ENCODE peak calls at places on chromosomes 11 and 22, in six cellular contexts. E is fibroblast of the aortic adventitia, C is Caco-2, O is left ventricle myocardium inferior, Y is adipocyte, N is psoas muscle. M is an unnamed sample.

GRCh38 chr11:135027461-135027860 is 615.4 kb upstream of the B3GAT1 start:
- DNase-seq in E (peak), C (peak), O (no peak), Y (peak), N (no peak), M (peak)

GRCh38 chr11:124586247-124586860 is 16.6 kb downstream of the OR8A1 start:
- DNase-seq in E (peak), C (peak), O (peak), Y (peak), N (peak), M (peak)

GRCh38 chr22:27377901-27378300 is 423.7 kb downstream of the MN1 start:
- DNase-seq in E (no peak), C (no peak), O (no peak), Y (peak), N (no peak), M (no peak)

GRCh38 chr11:2833051-2833937 is 52.3 kb downstream of the CDKN1C start:
- DNase-seq in E (no peak), C (no peak), O (peak), Y (no peak), N (peak), M (no peak)

GRCh38 chr11:68372114-68372513 is 59.7 kb downstream of the LRP5 start:
- DNase-seq in E (no peak), C (no peak), O (no peak), Y (no peak), N (no peak), M (no peak)

GRCh38 chr11:99585606-99586005 is 564.9 kb downstream of the CNTN5 start:
- DNase-seq in E (no peak), C (no peak), O (no peak), Y (peak), N (no peak), M (no peak)

GRCh38 chr22:50702821-50703725 is 30.4 kb downstream of the SHANK3 start:
- DNase-seq in E (no peak), C (no peak), O (peak), Y (no peak), N (no peak), M (no peak)

GRCh38 chr22:26709617-26710390 is 52.4 kb downstream of the MIAT start:
- DNase-seq in E (peak), C (no peak), O (no peak), Y (peak), N (no peak), M (no peak)

GRCh38 chr22:48948575-48949170 is 879.0 kb downstream of the BRD1 start:
- DNase-seq in E (no peak), C (no peak), O (no peak), Y (no peak), N (no peak), M (no peak)

GRCh38 chr11:134453441-134453840 is 41.4 kb upstream of the B3GAT1 start:
- DNase-seq in E (no peak), C (peak), O (no peak), Y (no peak), N (no peak), M (no peak)

GRCh38 chr11:40289370-40289769 is 1170.1 kb downstream of the LRRC4C start:
- DNase-seq in E (no peak), C (no peak), O (no peak), Y (no peak), N (no peak), M (no peak)

GRCh38 chr11:40281055-40281580 is 1178.3 kb downstream of the LRRC4C start:
- DNase-seq in E (no peak), C (no peak), O (no peak), Y (no peak), N (no peak), M (no peak)

GRCh38 chr11:40288212-40288803 is 1171.1 kb downstream of the LRRC4C start:
- DNase-seq in E (no peak), C (no peak), O (no peak), Y (no peak), N (no peak), M (no peak)

GRCh38 chr11:40286137-40286536 is 1173.3 kb downstream of the LRRC4C start:
- DNase-seq in E (no peak), C (no peak), O (no peak), Y (no peak), N (no peak), M (no peak)

DNA sequence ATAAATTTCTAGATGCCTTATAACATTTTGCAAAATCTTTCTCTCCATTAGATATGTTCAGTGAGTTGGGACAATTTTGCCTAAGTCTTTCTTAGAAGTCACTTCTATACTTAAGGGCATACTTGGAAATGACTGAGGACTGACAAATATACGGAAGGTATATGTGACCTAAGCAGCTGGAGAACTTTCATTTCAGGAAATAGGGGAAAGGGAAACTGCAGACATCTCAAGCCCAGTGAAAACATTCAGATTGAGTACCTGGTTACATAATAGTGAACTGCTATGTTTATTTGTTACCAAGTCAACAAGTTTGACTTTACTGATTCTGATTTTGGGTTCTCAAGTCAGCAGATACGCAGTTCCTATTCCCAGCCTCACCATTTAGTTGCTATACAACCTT is 1173.9 kb downstream of the LRRC4C start:
- DNase-seq in E (no peak), C (no peak), O (no peak), Y (no peak), N (no peak), M (no peak)
- H3K4me3 ChIP-seq in E (no peak), C (no peak), O (no peak), Y (no peak), N (no peak), M (no peak)

DNA sequence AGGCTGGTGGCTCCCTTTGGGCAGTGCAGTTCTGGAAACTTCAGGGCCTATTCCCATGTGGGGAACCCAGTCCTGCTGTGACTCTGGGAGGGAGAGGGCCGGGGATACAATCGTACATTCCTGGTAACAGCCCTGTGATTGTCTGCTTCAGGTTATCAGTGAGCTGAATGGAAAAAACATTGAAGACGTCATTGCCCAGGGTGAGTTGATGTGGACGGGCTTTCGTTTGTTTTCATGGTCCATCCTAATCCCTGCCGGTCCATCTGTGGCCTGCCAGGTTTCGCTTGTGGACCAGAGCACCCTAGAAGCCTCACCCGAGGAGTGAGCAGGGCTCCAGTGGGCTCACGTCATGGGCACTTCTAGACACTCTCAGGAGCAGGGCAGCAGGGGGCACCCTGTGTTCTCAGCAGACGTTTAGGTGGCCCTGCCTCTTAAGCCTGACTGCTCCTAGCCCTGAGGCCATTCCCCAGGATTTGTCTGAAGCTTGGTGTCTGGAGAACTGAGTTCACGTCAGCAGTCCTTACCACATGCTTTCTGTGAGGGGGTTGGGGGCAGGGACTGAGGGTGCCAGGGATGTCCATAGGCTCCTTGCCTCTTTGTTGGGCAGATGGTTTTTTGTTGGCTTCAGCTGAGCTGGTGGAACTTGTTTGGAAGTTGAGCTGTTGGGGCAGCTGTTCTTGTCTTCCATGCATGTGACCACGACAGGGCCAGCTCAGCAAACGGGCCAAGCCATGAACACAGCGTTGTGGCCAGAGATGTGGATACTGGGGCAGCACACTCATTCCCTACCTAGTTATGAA is 1.9 kb downstream of the RPLP2 start:
- DNase-seq in E (no peak), C (no peak), O (no peak), Y (peak), N (no peak), M (no peak)
- H3K4me3 ChIP-seq in E (peak), C (peak), O (peak), Y (peak), N (peak), M (peak)

GRCh38 chr11:82858556-82859091 is 41.6 kb downstream of the PRCP start:
- DNase-seq in E (peak), C (no peak), O (no peak), Y (peak), N (no peak), M (peak)
- H3K4me3 ChIP-seq in E (no peak), C (no peak), O (no peak), Y (peak), N (no peak), M (no peak)

DNA sequence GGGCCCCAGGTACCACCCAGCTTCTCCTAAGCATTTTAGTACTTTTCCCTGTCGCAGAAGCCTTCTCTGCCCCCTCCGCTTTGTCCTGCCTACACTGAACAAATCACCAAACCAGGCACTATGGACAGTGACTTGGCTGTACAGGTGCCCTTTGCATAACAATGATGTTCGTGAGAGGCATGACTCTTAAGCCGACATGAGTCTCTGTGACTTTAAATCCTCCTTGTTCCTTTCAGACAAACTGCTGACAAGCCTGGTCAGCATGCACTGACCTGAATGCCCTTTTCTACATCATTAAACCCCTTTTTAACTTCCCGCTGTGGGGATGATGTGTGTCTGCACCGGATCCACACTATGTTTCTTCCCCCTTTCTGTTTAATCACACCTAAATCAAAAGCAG is 16.6 kb downstream of the CAVIN3 start:
- DNase-seq in E (no peak), C (no peak), O (no peak), Y (no peak), N (no peak), M (no peak)
- H3K4me3 ChIP-seq in E (no peak), C (no peak), O (no peak), Y (no peak), N (no peak), M (no peak)

GRCh38 chr22:41910599-41911291 is 4.1 kb downstream of the SHISA8 start:
- DNase-seq in E (peak), C (no peak), O (peak), Y (peak), N (no peak), M (no peak)

GRCh38 chr22:41908409-41909289 is 6.2 kb downstream of the SHISA8 start:
- DNase-seq in E (no peak), C (no peak), O (no peak), Y (no peak), N (no peak), M (no peak)

GRCh38 chr22:41907436-41908401 is 7.2 kb downstream of the SHISA8 start:
- DNase-seq in E (no peak), C (no peak), O (no peak), Y (no peak), N (no peak), M (no peak)

GRCh38 chr22:41910050-41910598 is 4.8 kb downstream of the SHISA8 start:
- DNase-seq in E (no peak), C (no peak), O (peak), Y (peak), N (no peak), M (no peak)

DNA sequence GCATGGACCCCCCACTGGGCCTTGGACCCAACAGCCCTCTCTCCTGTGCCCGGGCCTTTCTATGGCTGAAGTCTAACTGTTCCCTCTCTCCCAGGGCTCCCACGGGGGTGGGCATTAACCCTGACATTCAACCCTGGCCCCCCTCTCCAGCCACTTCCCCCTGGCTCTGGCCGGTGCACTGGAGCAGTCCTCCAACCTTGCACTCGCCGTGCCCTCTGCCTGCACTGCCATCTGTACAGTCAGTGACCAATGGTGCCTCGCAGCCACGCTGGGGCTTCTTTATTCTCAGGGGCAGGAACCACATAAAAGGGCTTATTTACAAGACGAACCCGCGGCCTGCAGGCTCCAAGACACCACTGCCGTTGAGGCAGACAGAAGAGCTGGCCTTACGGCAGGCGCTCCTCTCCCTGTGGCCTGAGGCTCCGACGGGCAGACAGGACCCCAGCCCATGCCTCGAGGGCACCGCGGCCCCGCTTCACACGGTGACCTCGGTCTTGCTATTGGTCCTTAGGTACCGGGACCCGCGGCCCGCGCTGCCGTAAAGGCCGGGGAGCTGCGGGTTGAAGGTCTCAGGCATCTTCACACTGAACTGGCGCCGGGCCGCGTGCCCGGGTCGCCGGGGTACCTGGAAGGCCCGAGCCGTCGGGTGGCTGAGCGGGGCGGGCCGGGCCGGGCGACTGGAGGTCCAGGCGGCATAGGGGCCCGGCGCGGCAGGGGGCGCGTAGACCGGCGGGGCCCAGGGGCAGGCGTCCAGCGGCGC is 5.4 kb downstream of the SHISA8 start:
- DNase-seq in E (no peak), C (no peak), O (no peak), Y (no peak), N (no peak), M (no peak)
- H3K4me3 ChIP-seq in E (no peak), C (no peak), O (peak), Y (no peak), N (peak), M (no peak)

GRCh38 chr11:64447717-64448598 is 89.0 kb downstream of the RPS6KA4 start:
- DNase-seq in E (peak), C (no peak), O (peak), Y (peak), N (peak), M (no peak)
- H3K4me3 ChIP-seq in E (peak), C (peak), O (peak), Y (peak), N (peak), M (no peak)

GRCh38 chr11:5938603-5938965 is 3.5 kb upstream of the OR56A3 start:
- DNase-seq in E (no peak), C (no peak), O (no peak), Y (no peak), N (no peak), M (no peak)
- H3K4me3 ChIP-seq in E (no peak), C (no peak), O (no peak), Y (no peak), N (no peak), M (no peak)

DNA sequence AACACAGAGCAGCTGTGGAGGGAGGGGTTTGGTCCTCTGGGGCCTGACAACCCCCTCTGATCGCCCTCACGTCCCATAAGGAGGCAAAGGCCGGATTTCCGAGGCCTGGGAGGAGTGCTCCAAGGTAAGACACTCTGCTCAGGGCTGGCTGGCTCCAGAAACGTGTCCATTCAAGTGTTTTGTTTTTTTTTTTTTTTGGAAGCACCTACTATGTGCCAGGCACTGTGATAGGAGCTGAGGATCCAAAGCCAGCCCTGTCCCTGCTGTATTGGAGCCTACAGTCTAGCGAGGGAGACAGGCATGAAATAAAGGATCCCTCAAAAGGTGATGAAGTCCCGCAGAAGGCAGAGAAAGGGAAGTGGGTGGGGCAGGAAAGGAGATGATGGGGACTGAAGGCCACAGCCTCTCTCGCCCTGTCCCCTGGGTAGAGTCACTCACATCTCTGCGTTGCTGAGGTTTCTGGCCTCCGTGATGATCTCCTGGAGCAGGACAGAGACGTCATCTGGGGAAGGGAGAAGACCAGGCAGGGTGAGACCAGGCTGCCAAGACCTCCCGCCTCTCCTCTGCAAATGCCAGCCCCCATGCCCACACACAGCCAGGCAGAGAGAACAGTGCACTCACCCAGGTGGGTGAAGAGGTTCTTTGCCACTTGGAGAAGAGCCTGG is 89.2 kb downstream of the PDE2A start:
- DNase-seq in E (no peak), C (no peak), O (no peak), Y (no peak), N (no peak), M (no peak)
- H3K4me3 ChIP-seq in E (no peak), C (no peak), O (peak), Y (no peak), N (no peak), M (no peak)

GRCh38 chr11:110859240-110859835 is 147.1 kb upstream of the ARHGAP20 start:
- DNase-seq in E (no peak), C (no peak), O (no peak), Y (no peak), N (no peak), M (no peak)
- H3K4me3 ChIP-seq in E (no peak), C (no peak), O (no peak), Y (no peak), N (no peak), M (no peak)

M was measured in endothelial cell of umbilical vein.